ENCODE peak calls at places on chromosomes 3 and 15, in nine cellular contexts. I is NCI-H345, A is neural crest cell, S is T-helper 9 cell, B is NCI-H1105 treated with DMSO at 0.1 percent for 48 hours, H is IMR-90, N is astrocyte of the spinal cord, M is fibroblast of the conjunctiva, C is WERI-Rb-1. T is an unnamed sample.

GRCh38 chr3:143228405-143228804 is 108.8 kb downstream of the CHST2 start:
- DNase-seq in A (no peak), B (no peak), S (no peak), M (no peak), H (no peak), C (no peak), I (no peak), N (no peak), T (no peak)

GRCh38 chr15:72758195-72758594 is 25.4 kb downstream of the ADPGK start:
- DNase-seq in A (no peak), C (no peak), I (no peak), N (peak), M (peak), S (no peak), H (peak), B (no peak), T (no peak)

GRCh38 chr3:76986876-76987513 is 52.9 kb upstream of the ROBO2 start:
- DNase-seq in I (no peak), B (no peak), N (no peak), M (no peak), S (no peak), A (no peak), H (no peak), C (no peak), T (no peak)

GRCh38 chr3:20145874-20146273 is 40.1 kb downstream of the SGO1 start:
- DNase-seq in B (no peak), N (no peak), H (no peak), M (no peak), C (no peak), A (no peak), I (no peak), S (no peak), T (no peak)

GRCh38 chr15:73052679-73053397 is 575 bp downstream of the NEO1 start:
- DNase-seq in C (peak), B (peak), I (peak), M (no peak), A (peak), H (peak), S (peak), N (peak), T (peak)

GRCh38 chr3:52218454-52218853 is 7.0 kb downstream of the TLR9 start:
- DNase-seq in B (no peak), C (no peak), S (no peak), M (no peak), N (no peak), H (no peak), A (no peak), I (no peak), T (peak)

GRCh38 chr15:85419200-85419599 is 38.8 kb downstream of the AKAP13 start:
- DNase-seq in S (no peak), M (no peak), A (no peak), N (no peak), I (no peak), H (peak), B (no peak), C (no peak), T (no peak)

GRCh38 chr3:127688416-127689265 is 15.9 kb downstream of the ABTB1 start:
- DNase-seq in A (no peak), B (no peak), S (no peak), C (peak), I (no peak), M (no peak), N (peak), H (peak), T (no peak)

GRCh38 chr3:194526164-194526563 is 39.4 kb upstream of the ATP13A3 start:
- DNase-seq in A (no peak), S (no peak), N (no peak), C (no peak), H (no peak), B (no peak), I (no peak), M (no peak), T (no peak)

GRCh38 chr3:153070153-153070868 is 91.7 kb upstream of the RAP2B start:
- DNase-seq in A (no peak), H (peak), S (no peak), N (peak), B (no peak), I (no peak), M (peak), C (no peak), T (no peak)

GRCh38 chr3:165532851-165533250 is 304.4 kb downstream of the BCHE start:
- DNase-seq in N (peak), M (no peak), A (no peak), S (no peak), H (no peak), I (peak), C (no peak), B (no peak), T (peak)

GRCh38 chr3:16516695-16517481 is 3.4 kb upstream of the RFTN1 start:
- DNase-seq in B (peak), N (peak), C (peak), S (no peak), M (peak), A (no peak), H (peak), I (peak), T (peak)

GRCh38 chr15:88467935-88468528 is 524 bp downstream of the MRPS11 start:
- DNase-seq in B (no peak), H (peak), A (no peak), I (no peak), C (no peak), M (no peak), N (peak), S (no peak), T (no peak)

GRCh38 chr3:124383051-124383450 is 347.2 kb upstream of the UMPS start:
- DNase-seq in S (no peak), A (no peak), B (no peak), C (no peak), I (no peak), M (no peak), N (no peak), H (no peak), T (no peak)

GRCh38 chr15:60477991-60478632 is 830 bp downstream of the ICE2 start:
- DNase-seq in M (peak), H (peak), N (peak), C (no peak), B (peak), S (no peak), I (peak), A (no peak), T (peak)

GRCh38 chr15:29322407-29322806 is 52.8 kb upstream of the NSMCE3 start:
- DNase-seq in S (no peak), N (no peak), H (peak), A (no peak), B (peak), I (peak), M (no peak), C (no peak), T (no peak)

GRCh38 chr3:57709559-57709958 is 16.7 kb upstream of the DENND6A start:
- DNase-seq in M (no peak), I (no peak), N (peak), C (no peak), H (no peak), B (no peak), A (no peak), S (no peak), T (no peak)

GRCh38 chr3:11290743-11291680 is 18.8 kb downstream of the ATG7 start:
- DNase-seq in C (no peak), H (peak), M (no peak), I (no peak), B (no peak), S (no peak), A (no peak), N (peak), T (no peak)

GRCh38 chr3:193869221-193870201 is 266.4 kb upstream of the HES1 start:
- DNase-seq in I (no peak), H (peak), S (no peak), N (peak), B (no peak), M (peak), C (no peak), A (peak), T (no peak)

GRCh38 chr15:100292010-100292409 is 49.8 kb downstream of the ADAMTS17 start:
- DNase-seq in A (no peak), N (no peak), B (no peak), H (no peak), M (no peak), S (no peak), I (no peak), C (no peak), T (no peak)

GRCh38 chr15:63943829-63944680 is 102.2 kb downstream of the DAPK2 start:
- DNase-seq in S (no peak), C (no peak), A (no peak), N (no peak), M (no peak), I (no peak), H (no peak), B (no peak), T (no peak)

GRCh38 chr15:38941399-38941953 is 376.9 kb upstream of the RASGRP1 start:
- DNase-seq in A (no peak), H (peak), C (peak), N (peak), I (no peak), S (no peak), B (no peak), M (no peak), T (no peak)

GRCh38 chr15:31605467-31605931 is 278.9 kb downstream of the KLF13 start:
- DNase-seq in B (no peak), I (no peak), M (no peak), S (no peak), H (peak), C (no peak), A (peak), N (peak), T (peak)

GRCh38 chr3:9947025-9947995 is 4.9 kb downstream of the PRRT3 start:
- DNase-seq in N (peak), M (peak), I (no peak), B (peak), S (no peak), H (peak), C (peak), A (peak), T (peak)

GRCh38 chr3:16818945-16819344 is 65.8 kb upstream of the PLCL2 start:
- DNase-seq in I (no peak), N (no peak), M (no peak), A (no peak), H (no peak), S (no peak), C (no peak), B (no peak), T (no peak)

GRCh38 chr3:96619475-96619874 is 194.9 kb upstream of the EPHA6 start:
- DNase-seq in M (no peak), B (no peak), S (no peak), A (no peak), I (no peak), N (no peak), H (no peak), C (no peak), T (no peak)

GRCh38 chr3:155130001-155130400 is 49.9 kb downstream of the MME start:
- DNase-seq in S (no peak), M (no peak), H (peak), B (no peak), A (no peak), I (no peak), N (no peak), C (no peak), T (no peak)

GRCh38 chr15:62564889-62565288 is 399.8 kb upstream of the C2CD4B start:
- DNase-seq in I (no peak), N (no peak), A (no peak), S (no peak), C (no peak), B (peak), M (no peak), H (no peak), T (no peak)

GRCh38 chr15:52481915-52482314 is 46.8 kb downstream of the MYO5A start:
- DNase-seq in B (no peak), N (peak), H (peak), A (no peak), C (no peak), M (no peak), I (no peak), S (peak), T (no peak)

GRCh38 chr3:114509756-114510155 is 215.9 kb downstream of the TIGIT start:
- DNase-seq in C (no peak), A (no peak), M (no peak), H (no peak), S (no peak), N (peak), B (no peak), I (no peak), T (peak)

GRCh38 chr3:147737411-147737810 is 328.2 kb downstream of the ZIC1 start:
- DNase-seq in S (no peak), A (no peak), H (no peak), I (no peak), B (no peak), N (peak), M (no peak), C (no peak), T (no peak)

GRCh38 chr3:69364354-69364753 is 21.5 kb downstream of the FRMD4B start:
- DNase-seq in M (no peak), N (no peak), I (no peak), H (no peak), A (no peak), C (no peak), B (no peak), S (no peak), T (no peak)

GRCh38 chr3:195441051-195441450 is 1.8 kb downstream of the ACAP2 start:
- DNase-seq in B (no peak), S (no peak), H (peak), N (peak), A (no peak), M (no peak), C (no peak), I (no peak), T (no peak)

GRCh38 chr3:88003115-88003755 is 55.6 kb downstream of the CGGBP1 start:
- DNase-seq in H (peak), C (no peak), N (peak), S (no peak), B (peak), A (peak), I (no peak), M (peak), T (peak)

GRCh38 chr3:124760601-124761000 is 30.3 kb downstream of the UMPS start:
- DNase-seq in N (peak), S (no peak), C (no peak), M (no peak), A (no peak), I (no peak), B (no peak), H (peak), T (peak)

GRCh38 chr3:99473321-99473751 is 165.1 kb upstream of the COL8A1 start:
- DNase-seq in C (no peak), A (no peak), S (no peak), I (no peak), N (peak), M (no peak), B (no peak), H (peak), T (no peak)

GRCh38 chr15:85394552-85395333 is 14.3 kb downstream of the AKAP13 start:
- DNase-seq in I (no peak), N (no peak), M (no peak), A (no peak), S (no peak), B (no peak), C (no peak), H (no peak), T (no peak)